ENCODE peak calls at places on chromosomes 13 and 19, in four cellular contexts. J, F, Z and P are unnamed samples.

GRCh38 chr19:40718774-40719391 is 2.0 kb downstream of the ITPKC start:
- DNase-seq in F (no peak), Z (peak), J (no peak), P (no peak)

GRCh38 chr19:49110567-49110966 is 3.6 kb upstream of the LIN7B start:
- DNase-seq in J (no peak), F (no peak), Z (no peak), P (no peak)

GRCh38 chr13:37995052-37995451 is 125.5 kb upstream of the TRPC4 start:
- DNase-seq in J (no peak), Z (no peak), F (no peak), P (no peak)

GRCh38 chr13:20506676-20507075 is 19.0 kb downstream of the CRYL1 start:
- DNase-seq in F (no peak), J (no peak), Z (no peak), P (no peak)

GRCh38 chr19:49593233-49594113 is 2.5 kb downstream of the PRR12 start:
- DNase-seq in Z (peak), F (peak), J (peak), P (peak)

GRCh38 chr19:15042003-15042402 is 7.3 kb upstream of the CASP14 start:
- DNase-seq in F (no peak), J (no peak), Z (no peak), P (no peak)

GRCh38 chr19:41341669-41342490 is 11.8 kb downstream of the TGFB1 start:
- DNase-seq in Z (no peak), F (no peak), J (no peak), P (no peak)

GRCh38 chr13:111572956-111573355 is 252.5 kb downstream of the TEX29 start:
- DNase-seq in Z (no peak), F (no peak), J (no peak), P (no peak)

GRCh38 chr19:41425174-41426115 is 1.7 kb downstream of the B3GNT8 start:
- DNase-seq in J (no peak), F (no peak), Z (no peak), P (no peak)

GRCh38 chr13:39892731-39893293 is 237.3 kb downstream of the COG6 start:
- DNase-seq in J (no peak), F (no peak), Z (no peak), P (no peak)

GRCh38 chr19:18460313-18460712 is 22.4 kb upstream of the ISYNA1 start:
- DNase-seq in F (no peak), Z (no peak), J (peak), P (peak)

GRCh38 chr13:57627663-57628062 is 3.9 kb upstream of the PCDH17 start:
- DNase-seq in Z (peak), J (no peak), F (no peak), P (no peak)

GRCh38 chr13:47480121-47480520 is 521.0 kb downstream of the SUCLA2 start:
- DNase-seq in F (no peak), J (no peak), Z (no peak), P (peak)

GRCh38 chr13:77239312-77239711 is 87.6 kb downstream of the MYCBP2 start:
- DNase-seq in Z (no peak), F (no peak), J (no peak), P (no peak)

DNA sequence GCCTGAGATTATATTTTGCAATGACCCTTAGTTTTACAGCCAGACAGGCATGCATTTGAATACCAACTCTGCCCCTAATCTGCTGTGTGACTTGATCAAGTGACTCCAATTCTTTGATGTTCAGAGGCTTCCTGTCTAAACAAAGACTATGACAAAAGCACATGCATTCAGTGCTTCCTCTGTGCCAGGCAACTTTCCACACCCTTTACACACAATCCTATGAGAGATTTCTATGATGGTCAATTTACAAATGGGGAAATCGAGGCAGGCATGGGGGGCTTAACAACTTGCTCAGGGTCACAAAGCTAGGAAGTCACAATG is 3.7 kb upstream of the LYPD3 start:
- DNase-seq in J (no peak), F (no peak), Z (no peak), P (no peak)
- H3K27ac ChIP-seq in J (no peak), F (no peak), Z (no peak), P (no peak)

GRCh38 chr19:16889429-16889882 is 657 bp downstream of the F2RL3 start:
- DNase-seq in F (no peak), Z (no peak), J (no peak), P (no peak)
- H3K4me3 ChIP-seq in F (no peak), Z (no peak), J (no peak), P (no peak)

GRCh38 chr19:7641288-7642276 is 4.7 kb downstream of the STXBP2 start:
- DNase-seq in F (no peak), Z (no peak), J (no peak), P (no peak)
- TF ChIP-seq CTCF in F (no peak), Z (peak), J (no peak), P (no peak)

GRCh38 chr13:74647991-74648390 is 513.8 kb upstream of the KLF12 start:
- DNase-seq in Z (peak), F (no peak), J (no peak), P (no peak)

GRCh38 chr13:74641586-74641985 is 507.4 kb upstream of the KLF12 start:
- DNase-seq in F (no peak), Z (no peak), J (no peak), P (peak)

GRCh38 chr13:74647211-74647610 is 513.0 kb upstream of the KLF12 start:
- DNase-seq in Z (no peak), F (no peak), J (no peak), P (no peak)

DNA sequence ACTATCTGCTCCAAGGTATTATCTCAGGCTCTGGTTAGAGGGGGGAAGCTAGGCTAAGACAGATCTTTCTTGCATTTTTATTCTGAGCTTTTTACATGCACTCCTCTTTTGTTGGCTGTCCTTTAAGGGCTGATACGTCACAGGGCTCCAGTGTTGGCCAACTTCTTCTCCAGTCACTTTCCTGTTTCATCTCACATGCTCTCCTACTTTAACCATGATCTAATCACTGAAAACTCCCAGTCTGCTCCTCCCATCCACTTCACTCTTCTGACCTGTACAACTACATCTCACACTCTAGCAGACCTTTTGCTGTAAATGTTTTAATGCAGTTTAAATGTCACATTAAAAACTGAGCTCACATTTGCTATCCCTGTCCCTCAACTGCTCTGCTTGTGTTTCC is 510.0 kb upstream of the KLF12 start:
- DNase-seq in F (no peak), Z (no peak), J (no peak), P (no peak)
- H3K27ac ChIP-seq in F (no peak), Z (no peak), J (no peak), P (no peak)

DNA sequence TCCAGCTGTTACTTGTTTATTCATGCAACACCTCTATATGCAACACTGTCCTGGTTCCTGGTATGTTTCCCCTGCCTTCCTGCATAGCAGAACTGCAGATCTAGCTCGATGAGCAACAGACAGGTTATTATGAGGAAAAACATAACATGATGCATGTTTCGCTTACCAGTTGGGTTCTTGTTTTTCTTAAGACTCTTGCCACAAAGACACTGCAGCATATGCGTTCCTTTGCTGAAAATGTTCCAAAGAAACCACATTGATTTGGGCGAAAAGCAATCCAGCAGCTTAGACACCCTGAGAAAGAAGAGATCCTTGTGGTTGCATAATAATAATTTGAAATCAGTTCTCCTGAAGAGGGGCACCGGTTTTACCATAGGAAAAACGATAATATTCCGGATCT is 543 bp downstream of the FGF14 start:
- DNase-seq in F (no peak), J (no peak), Z (no peak), P (no peak)
- H3K4me3 ChIP-seq in F (peak), J (peak), Z (no peak), P (peak)